ENCODE peak calls at places on chromosomes 1 and 21, in ten cellular contexts. Q is H54; V is T-helper 17 cell; A is stimulated activated CD8-positive, alpha-beta memory T cell treated with anti-CD3 and anti-CD28 coated beads, Interleukin-4, amount 100 ng/mL, for 1 hour; O is activated T-cell treated with anti-CD3 and anti-CD28 coated beads, Interleukin-2, amount 50 U/mL, for 72 hours; D is GM13977; K is GM04503; U is stimulated activated naive CD8-positive, alpha-beta T cell treated with anti-CD3 and anti-CD28 coated beads, Interleukin-15, amount 100 ng/mL, for 72 hours; N is Daoy; I is A549. W is an unnamed sample.

GRCh38 chr1:200510228-200510623 is 100.4 kb upstream of the ZNF281 start:
- DNase-seq in Q (peak), V (no peak), A (peak), O (peak), D (peak), K (no peak), U (peak), N (peak), I (peak), W (peak)

GRCh38 chr1:193565971-193566577 is 379.7 kb upstream of the B3GALT2 start:
- DNase-seq in Q (no peak), V (no peak), A (no peak), O (no peak), D (no peak), K (no peak), U (no peak), N (no peak), I (no peak), W (no peak)

GRCh38 chr1:21341517-21342078 is 51.3 kb upstream of the ECE1 start:
- DNase-seq in Q (no peak), V (no peak), A (no peak), O (no peak), D (no peak), K (no peak), U (no peak), N (peak), I (no peak), W (no peak)

GRCh38 chr1:8274396-8274795 is 43.5 kb upstream of the SLC45A1 start:
- DNase-seq in Q (no peak), V (no peak), A (no peak), O (no peak), D (no peak), K (no peak), U (no peak), N (no peak), I (no peak), W (no peak)

GRCh38 chr1:84885469-84885868 is 7.5 kb downstream of the LPAR3 start:
- DNase-seq in Q (no peak), V (no peak), A (no peak), O (no peak), D (no peak), K (no peak), U (no peak), N (no peak), I (no peak), W (no peak)

GRCh38 chr1:235892080-235892670 is 25.5 kb upstream of the LYST start:
- DNase-seq in Q (no peak), V (no peak), A (no peak), O (no peak), D (peak), K (no peak), U (peak), N (no peak), I (no peak), W (no peak)

GRCh38 chr1:226125097-226125630 is 61.4 kb downstream of the ACBD3 start:
- DNase-seq in Q (peak), V (peak), A (peak), O (peak), D (peak), K (no peak), U (peak), N (peak), I (peak), W (peak)

GRCh38 chr21:31659286-31660133 is at the start of gene SOD1:
- DNase-seq in Q (peak), V (peak), A (peak), O (peak), D (peak), K (peak), U (peak), N (peak), I (peak), W (peak)

GRCh38 chr1:38929476-38929875 is 12.2 kb downstream of the RHBDL2 start:
- DNase-seq in Q (no peak), V (no peak), A (no peak), O (no peak), D (no peak), K (no peak), U (no peak), N (peak), I (no peak), W (no peak)